ENCODE peak calls at places on chromosomes 13 and 19, in four cellular contexts. One of them, this sample, is unnamed.

GRCh38 chr19:58439576-58440554 is at the start of gene ZNF132:
- DNase-seq in K562: no peak
- DNase-seq in A549: peak; percentile 85
- DNase-seq in HepG2: no peak
- DNase-seq in this sample: peak; percentile 98

GRCh38 chr13:28442872-28443271 is 52.1 kb downstream of the FLT1 start:
- DNase-seq in HepG2: no peak
- DNase-seq in K562: no peak
- DNase-seq in A549: no peak
- DNase-seq in this sample: no peak

GRCh38 chr19:41903161-41903953 is 20.4 kb downstream of the ARHGEF1 start:
- DNase-seq in A549: no peak
- DNase-seq in K562: no peak
- DNase-seq in HepG2: no peak
- DNase-seq in this sample: no peak

GRCh38 chr13:113901231-113901630 is 37.4 kb upstream of the GAS6 start:
- DNase-seq in A549: no peak
- DNase-seq in K562: no peak
- DNase-seq in HepG2: no peak
- DNase-seq in this sample: peak; percentile 34

GRCh38 chr13:95627590-95627989 is 16.9 kb downstream of the DZIP1 start:
- DNase-seq in A549: no peak
- DNase-seq in HepG2: no peak
- DNase-seq in K562: no peak
- DNase-seq in this sample: no peak

GRCh38 chr13:60583911-60584753 is 187.1 kb downstream of the TDRD3 start:
- DNase-seq in K562: peak; percentile 61
- DNase-seq in A549: peak; percentile 6
- DNase-seq in HepG2: no peak
- DNase-seq in this sample: peak; percentile 64

GRCh38 chr13:26343816-26344215 is 89.9 kb downstream of the CDK8 start:
- DNase-seq in K562: peak; percentile 15
- DNase-seq in A549: no peak
- DNase-seq in HepG2: no peak
- DNase-seq in this sample: no peak

GRCh38 chr19:51020988-51021651 is 1.6 kb upstream of the KLK10 start:
- DNase-seq in A549: peak; percentile 70
- DNase-seq in K562: peak; percentile 61
- DNase-seq in HepG2: peak; percentile 40
- DNase-seq in this sample: no peak

GRCh38 chr19:29831041-29831548 is 19.3 kb downstream of the CCNE1 start:
- DNase-seq in HepG2: no peak
- DNase-seq in A549: peak; percentile 71
- DNase-seq in K562: no peak
- DNase-seq in this sample: no peak

GRCh38 chr19:49142866-49143335 is 12.3 kb downstream of the HRC start:
- DNase-seq in HepG2: no peak
- DNase-seq in K562: peak; percentile 94
- DNase-seq in A549: peak; percentile 93
- DNase-seq in this sample: no peak

GRCh38 chr13:106109391-106109791 is 426.1 kb downstream of the EFNB2 start:
- DNase-seq in A549: no peak
- DNase-seq in HepG2: no peak
- DNase-seq in K562: no peak
- DNase-seq in this sample: no peak

GRCh38 chr13:27857271-27857670 is 62.5 kb upstream of the PDX1 start:
- DNase-seq in HepG2: no peak
- DNase-seq in K562: no peak
- DNase-seq in A549: no peak
- DNase-seq in this sample: no peak

GRCh38 chr13:87302034-87302433 is 369.1 kb upstream of the SLITRK5 start:
- DNase-seq in K562: no peak
- DNase-seq in A549: no peak
- DNase-seq in HepG2: no peak
- DNase-seq in this sample: no peak

GRCh38 chr19:36373638-36374156 is 5.3 kb downstream of the ZFP14 start:
- DNase-seq in HepG2: no peak
- DNase-seq in K562: no peak
- DNase-seq in A549: no peak
- DNase-seq in this sample: no peak

GRCh38 chr19:42333018-42333417 is 7.6 kb downstream of the MEGF8 start:
- DNase-seq in K562: no peak
- DNase-seq in HepG2: no peak
- DNase-seq in A549: no peak
- DNase-seq in this sample: no peak

GRCh38 chr13:40240293-40240692 is 426.1 kb downstream of the FOXO1 start:
- DNase-seq in K562: no peak
- DNase-seq in HepG2: no peak
- DNase-seq in A549: no peak
- DNase-seq in this sample: no peak

GRCh38 chr13:83546476-83546875 is 335.8 kb downstream of the SLITRK1 start:
- DNase-seq in HepG2: no peak
- DNase-seq in A549: no peak
- DNase-seq in K562: no peak
- DNase-seq in this sample: no peak

GRCh38 chr13:43528992-43529391 is 257.8 kb downstream of the ENOX1 start:
- DNase-seq in HepG2: no peak
- DNase-seq in K562: no peak
- DNase-seq in A549: no peak
- DNase-seq in this sample: no peak

GRCh38 chr19:58154679-58155648 is 4.4 kb upstream of the ZNF329 start:
- DNase-seq in A549: peak; percentile 92
- DNase-seq in HepG2: peak; percentile 88
- DNase-seq in K562: peak; percentile 88
- DNase-seq in this sample: peak; percentile 100

GRCh38 chr13:26881154-26881553 is 120.6 kb upstream of the GPR12 start:
- DNase-seq in A549: no peak
- DNase-seq in HepG2: no peak
- DNase-seq in K562: no peak
- DNase-seq in this sample: no peak

GRCh38 chr13:60765700-60766411 is 368.8 kb downstream of the TDRD3 start:
- DNase-seq in A549: peak; percentile 1
- DNase-seq in HepG2: peak; percentile 5
- DNase-seq in K562: no peak
- DNase-seq in this sample: no peak

GRCh38 chr19:46608178-46608577 is 7.0 kb downstream of the CALM3 start:
- DNase-seq in K562: no peak
- DNase-seq in A549: no peak
- DNase-seq in HepG2: no peak
- DNase-seq in this sample: no peak

GRCh38 chr19:27392027-27392632 is 1820.8 kb downstream of the UQCRFS1 start:
- DNase-seq in HepG2: no peak
- DNase-seq in A549: no peak
- DNase-seq in K562: no peak
- DNase-seq in this sample: no peak

GRCh38 chr13:90246946-90247345 is 1100.5 kb upstream of the MIR17HG start:
- DNase-seq in HepG2: no peak
- DNase-seq in K562: no peak
- DNase-seq in A549: no peak
- DNase-seq in this sample: no peak

GRCh38 chr19:5534787-5535586 is 32.8 kb downstream of the TINCR start:
- DNase-seq in K562: peak; percentile 56
- DNase-seq in HepG2: no peak
- DNase-seq in A549: peak; percentile 59
- DNase-seq in this sample: no peak

GRCh38 chr19:1836458-1837221 is 11.6 kb downstream of the REXO1 start:
- DNase-seq in HepG2: no peak
- DNase-seq in A549: no peak
- DNase-seq in K562: peak; percentile 95
- DNase-seq in this sample: no peak

GRCh38 chr19:8489591-8490394 is 12.6 kb downstream of the PRAM1 start:
- DNase-seq in A549: no peak
- DNase-seq in HepG2: no peak
- DNase-seq in K562: no peak
- DNase-seq in this sample: no peak

GRCh38 chr13:22189176-22190048 is 518.5 kb downstream of the FGF9 start:
- DNase-seq in K562: no peak
- DNase-seq in A549: no peak
- DNase-seq in HepG2: no peak
- DNase-seq in this sample: no peak

GRCh38 chr13:76622336-76623045 is 263.7 kb downstream of the KCTD12 start:
- DNase-seq in A549: no peak
- DNase-seq in K562: no peak
- DNase-seq in HepG2: no peak
- DNase-seq in this sample: no peak

GRCh38 chr13:78045916-78046315 is 127.3 kb upstream of the EDNRB start:
- DNase-seq in HepG2: no peak
- DNase-seq in K562: no peak
- DNase-seq in A549: no peak
- DNase-seq in this sample: no peak

GRCh38 chr19:2636142-2636896 is 66.2 kb downstream of the GNG7 start:
- DNase-seq in K562: no peak
- DNase-seq in A549: no peak
- DNase-seq in HepG2: no peak
- DNase-seq in this sample: no peak

GRCh38 chr19:7006305-7006704 is 14.9 kb downstream of the MBD3L2B start:
- DNase-seq in HepG2: no peak
- DNase-seq in A549: no peak
- DNase-seq in K562: peak; percentile 9
- DNase-seq in this sample: no peak

GRCh38 chr19:7007859-7008258 is 13.4 kb downstream of the MBD3L2B start:
- DNase-seq in A549: no peak
- DNase-seq in HepG2: no peak
- DNase-seq in K562: no peak
- DNase-seq in this sample: no peak

GRCh38 chr19:6999938-7000732 is 21.1 kb downstream of the MBD3L2B start:
- DNase-seq in K562: no peak
- DNase-seq in A549: no peak
- DNase-seq in HepG2: no peak
- DNase-seq in this sample: no peak

GRCh38 chr19:7000816-7001215 is 20.4 kb downstream of the MBD3L2B start:
- DNase-seq in K562: no peak
- DNase-seq in A549: no peak
- DNase-seq in HepG2: no peak
- DNase-seq in this sample: no peak

DNA sequence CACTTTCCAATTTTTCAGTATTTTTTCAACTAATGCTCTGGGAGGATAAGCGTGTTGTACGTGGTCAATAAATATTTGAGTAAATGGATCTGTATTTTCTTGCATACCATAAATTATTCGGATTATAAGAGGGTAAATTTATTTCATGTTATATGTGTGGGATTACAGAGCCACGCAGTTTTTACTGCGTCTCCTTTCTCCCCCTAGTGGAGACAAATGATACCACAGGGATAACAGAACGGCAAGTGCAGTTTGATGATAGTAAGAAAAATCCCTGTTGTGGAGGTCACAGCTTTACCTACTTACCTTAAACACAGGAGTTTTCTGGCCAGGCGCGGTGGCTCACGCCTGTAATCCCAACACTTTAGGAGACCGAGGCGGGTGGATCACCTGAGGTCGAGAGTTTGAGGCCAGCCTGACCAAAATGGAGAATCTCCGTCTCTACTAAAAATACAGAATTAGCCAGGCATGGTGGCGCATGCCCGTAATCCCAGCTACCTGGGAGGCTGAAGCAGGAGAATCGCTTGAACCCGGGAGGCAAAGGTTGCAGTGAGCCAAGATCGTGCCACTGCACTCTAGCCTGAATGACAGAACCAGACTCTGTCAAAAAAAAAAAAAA is 16.8 kb downstream of the MBD3L2B start:
- DNase-seq in A549: peak; percentile 56
- DNase-seq in K562: peak; percentile 23
- DNase-seq in HepG2: peak; percentile 49
- DNase-seq in this sample: no peak
- TF ChIP-seq RNF2 in A549: no peak
- TF ChIP-seq RNF2 in K562: no peak
- TF ChIP-seq RNF2 in HepG2: no peak
- TF ChIP-seq RNF2 in this sample: no peak

DNA sequence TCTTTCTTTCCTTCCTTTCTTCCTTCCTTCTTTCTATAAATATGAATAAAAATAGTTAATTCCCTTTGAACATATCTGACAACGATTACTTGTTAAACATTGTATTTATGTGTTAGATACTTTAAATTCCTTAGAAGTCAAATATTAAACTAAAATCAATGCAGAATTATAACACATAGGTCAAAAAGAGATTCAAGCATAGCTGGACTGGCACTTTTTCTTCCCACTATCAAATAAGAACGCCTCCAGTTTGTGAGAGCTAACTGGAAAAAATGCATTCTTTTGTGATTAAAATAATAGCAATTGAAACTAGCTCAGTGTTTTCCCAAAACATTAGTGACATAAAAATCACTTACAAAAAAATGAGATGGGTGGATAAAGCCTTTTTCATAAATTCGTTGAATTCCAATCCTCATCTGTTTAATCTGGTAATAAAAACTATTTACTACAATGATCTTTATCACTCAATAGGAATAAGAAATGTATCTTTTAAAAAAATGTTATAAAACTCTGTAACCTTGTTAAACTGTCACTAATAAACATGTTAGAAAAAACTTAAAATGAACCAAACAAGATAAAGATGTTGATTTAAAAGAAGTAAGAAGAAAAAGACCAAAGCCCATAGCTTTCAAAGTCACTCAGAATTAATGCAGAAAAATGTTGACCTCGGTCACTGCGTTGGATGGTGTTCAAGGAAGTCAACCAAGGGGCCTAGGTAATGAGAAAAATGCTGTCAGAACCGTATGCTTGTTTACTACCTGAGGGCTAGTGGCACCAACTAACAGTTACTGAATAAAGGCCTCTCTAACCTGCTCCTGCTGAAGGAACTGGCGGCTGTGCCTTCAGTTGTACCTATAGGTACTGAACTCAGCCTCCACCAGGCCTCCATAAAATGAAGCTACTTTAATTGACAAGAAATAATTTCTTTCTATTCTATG is 1039.5 kb upstream of the SLC10A2 start:
- DNase-seq in HepG2: no peak
- DNase-seq in K562: no peak
- DNase-seq in A549: no peak
- DNase-seq in this sample: no peak
- TF ChIP-seq RNF2 in HepG2: no peak
- TF ChIP-seq RNF2 in K562: no peak
- TF ChIP-seq RNF2 in A549: no peak
- TF ChIP-seq RNF2 in this sample: no peak

GRCh38 chr13:50697746-50698526 is 145.6 kb downstream of the DLEU7 start:
- DNase-seq in A549: no peak
- DNase-seq in HepG2: no peak
- DNase-seq in K562: no peak
- DNase-seq in this sample: no peak
- TF ChIP-seq RNF2 in A549: no peak
- TF ChIP-seq RNF2 in HepG2: no peak
- TF ChIP-seq RNF2 in K562: no peak
- TF ChIP-seq RNF2 in this sample: no peak

DNA sequence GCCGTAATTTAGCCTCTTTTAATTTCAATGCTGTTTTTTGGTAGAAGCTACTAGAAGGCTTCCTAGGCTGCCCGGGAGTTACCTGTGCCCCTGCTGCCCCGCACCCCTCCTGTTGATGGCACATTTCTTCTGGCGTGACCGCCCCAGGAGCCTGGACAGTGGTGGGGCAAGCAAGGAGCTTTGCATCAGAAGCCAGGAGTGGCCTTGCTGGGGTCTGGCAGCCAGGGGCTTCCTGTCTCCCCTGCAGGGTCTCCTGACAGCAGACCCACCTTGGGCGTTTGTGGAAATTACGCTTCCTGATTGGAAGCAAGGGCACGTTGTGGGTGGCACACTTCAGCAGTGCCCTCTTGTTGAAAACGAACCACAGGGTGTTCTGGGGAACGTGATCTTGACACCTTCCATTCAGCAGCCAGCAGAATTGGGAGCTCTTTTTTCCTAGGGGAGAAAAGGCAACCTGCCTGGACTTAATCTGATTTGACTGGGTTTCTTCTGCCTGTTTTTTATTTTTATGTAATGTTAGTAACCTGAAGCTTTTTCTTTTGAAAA is 90.0 kb upstream of the TEX29 start:
- DNase-seq in HepG2: no peak
- DNase-seq in K562: no peak
- DNase-seq in A549: no peak
- DNase-seq in this sample: no peak
- TF ChIP-seq RNF2 in HepG2: no peak
- TF ChIP-seq RNF2 in K562: no peak
- TF ChIP-seq RNF2 in A549: no peak
- TF ChIP-seq RNF2 in this sample: no peak